ENCODE peak calls at places on chromosome 3, in four cellular contexts. Q is tibial nerve, G is stomach, X is transverse colon. C is an unnamed sample.

GRCh38 chr3:53255360-53255774 is 455 bp downstream of the TKT start:
- DNase-seq in G (peak), X (peak), Q (no peak), C (no peak)

GRCh38 chr3:127221062-127222035 is 28.4 kb downstream of the PRR23E start:
- DNase-seq in G (no peak), X (no peak), Q (no peak), C (no peak)

GRCh38 chr3:101381809-101382208 is 61.4 kb upstream of the IMPG2 start:
- DNase-seq in Q (no peak), G (no peak), X (no peak), C (no peak)

GRCh38 chr3:179265092-179265491 is 14.2 kb upstream of the KCNMB3 start:
- DNase-seq in G (no peak), X (no peak), Q (no peak), C (no peak)

GRCh38 chr3:41000471-41000870 is 198.8 kb upstream of the CTNNB1 start:
- DNase-seq in G (no peak), Q (peak), X (no peak), C (no peak)

GRCh38 chr3:133944641-133945441 is 49.2 kb upstream of the RAB6B start:
- DNase-seq in G (no peak), X (no peak), Q (peak), C (peak)

GRCh38 chr3:72606005-72606800 is 242.0 kb downstream of the SHQ1 start:
- DNase-seq in Q (no peak), X (no peak), G (no peak), C (no peak)

GRCh38 chr3:129504471-129505100 is 23.9 kb upstream of the RHO start:
- DNase-seq in G (no peak), X (no peak), Q (no peak), C (no peak)

GRCh38 chr3:38521391-38521987 is 25.3 kb downstream of the EXOG start:
- DNase-seq in G (peak), Q (peak), X (peak), C (no peak)

GRCh38 chr3:105662326-105662725 is 206.5 kb downstream of the CBLB start:
- DNase-seq in G (no peak), X (no peak), Q (no peak), C (no peak)

GRCh38 chr3:168127466-168127865 is 31.7 kb upstream of the GOLIM4 start:
- DNase-seq in Q (no peak), X (no peak), G (no peak), C (no peak)

GRCh38 chr3:129182390-129183180 is 1.1 kb downstream of the CNBP start:
- DNase-seq in X (peak), Q (no peak), G (no peak), C (no peak)

GRCh38 chr3:180762866-180763265 is 83.6 kb upstream of the CCDC39 start:
- DNase-seq in X (no peak), Q (no peak), G (no peak), C (no peak)

GRCh38 chr3:123194552-123194951 is 7.2 kb upstream of the SEC22A start:
- DNase-seq in Q (no peak), G (peak), X (peak), C (no peak)

GRCh38 chr3:4001976-4002375 is 202.7 kb downstream of the LRRN1 start:
- DNase-seq in X (no peak), Q (no peak), G (no peak), C (no peak)

GRCh38 chr3:28980631-28981030 is 300.2 kb upstream of the RBMS3 start:
- DNase-seq in Q (no peak), X (no peak), G (no peak), C (no peak)

GRCh38 chr3:160125188-160125587 is 100.0 kb upstream of the C3orf80 start:
- DNase-seq in G (no peak), X (no peak), Q (no peak), C (no peak)
- TF ChIP-seq EP300 in G (no peak), X (no peak), Q (no peak), C (no peak)

GRCh38 chr3:138724433-138724832 is 110.3 kb downstream of the PIK3CB start:
- DNase-seq in Q (no peak), X (no peak), G (no peak), C (no peak)
- TF ChIP-seq EP300 in Q (no peak), X (no peak), G (no peak), C (no peak)

GRCh38 chr3:150194957-150195356 is 213.1 kb upstream of the TSC22D2 start:
- DNase-seq in Q (no peak), G (no peak), X (no peak), C (no peak)
- TF ChIP-seq EP300 in Q (no peak), G (no peak), X (no peak), C (no peak)

GRCh38 chr3:20038679-20039078 is 1.6 kb upstream of the KAT2B start:
- DNase-seq in X (no peak), G (no peak), Q (no peak), C (no peak)
- TF ChIP-seq EP300 in X (no peak), G (no peak), Q (no peak), C (no peak)

DNA sequence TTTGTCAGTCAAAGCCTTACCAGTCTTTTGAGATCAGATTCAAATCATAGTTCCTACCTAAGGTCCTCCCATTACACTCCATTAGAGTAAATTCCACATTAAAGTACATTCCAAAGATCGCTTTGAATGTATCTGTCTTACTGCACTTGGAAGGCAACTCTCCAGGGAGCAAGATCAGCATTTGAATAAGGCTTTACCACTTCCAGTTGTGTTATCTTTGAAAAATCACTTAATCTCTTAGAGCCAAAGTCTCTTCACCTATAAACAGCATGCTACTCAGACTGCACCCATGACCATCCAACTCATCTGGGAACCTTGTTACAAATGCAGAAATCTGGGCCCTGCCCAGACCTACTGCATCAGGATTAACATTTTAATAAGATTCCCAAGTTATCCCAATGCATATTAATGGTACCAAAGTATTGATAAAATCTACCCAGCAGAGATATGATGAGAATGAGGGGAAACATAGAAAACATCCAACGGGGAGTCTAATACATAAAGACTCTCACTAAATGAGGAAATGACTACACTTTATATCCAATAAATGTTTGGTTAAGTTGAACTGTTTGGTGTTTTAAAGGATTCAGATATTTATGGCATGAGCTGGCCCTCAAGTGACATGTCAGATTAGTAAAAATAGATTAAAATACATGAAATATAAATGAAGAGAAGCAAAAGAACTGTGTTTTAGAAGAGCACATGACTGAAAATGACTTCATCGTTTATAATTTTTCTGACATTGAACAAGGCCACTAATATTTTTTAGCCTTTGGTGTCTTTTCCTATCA is 75.9 kb downstream of the TNIK start:
- DNase-seq in X (no peak), Q (no peak), G (no peak), C (no peak)
- TF ChIP-seq EP300 in X (no peak), Q (no peak), G (no peak), C (no peak)